ENCODE peak calls at places on chromosomes 3 and 15, in six cellular contexts. O, I, F, X, Z and R are unnamed samples.

GRCh38 chr3:73279-73678 is 123.3 kb upstream of the CHL1 start:
- DNase-seq in X (no peak), Z (no peak), O (no peak), F (no peak), I (no peak), R (no peak)

GRCh38 chr15:41513282-41514227 is at the start of gene LTK:
- DNase-seq in X (no peak), Z (no peak), F (no peak), O (no peak), I (peak; percentile 47), R (no peak)

GRCh38 chr15:101503296-101503599 is 13.7 kb upstream of the PCSK6 start:
- DNase-seq in O (no peak), X (no peak), I (no peak), Z (no peak), F (no peak), R (no peak)

GRCh38 chr15:39685999-39686613 is 96.5 kb downstream of the FSIP1 start:
- DNase-seq in Z (peak; percentile 26), I (peak; percentile 39), O (no peak), F (no peak), X (peak; percentile 10), R (no peak)

GRCh38 chr3:105759442-105760078 is 109.3 kb downstream of the CBLB start:
- DNase-seq in O (no peak), I (no peak), X (no peak), F (no peak), Z (no peak), R (no peak)

GRCh38 chr15:28911295-28911979 is 25.7 kb downstream of the APBA2 start:
- DNase-seq in Z (no peak), F (no peak), O (no peak), X (no peak), I (no peak), R (no peak)

GRCh38 chr3:10594915-10595314 is 89.5 kb upstream of the ATP2B2 start:
- DNase-seq in Z (peak; percentile 64), F (peak; percentile 20), O (no peak), I (peak; percentile 11), X (no peak), R (peak; percentile 41)

GRCh38 chr3:138686771-138687221 is 78.2 kb downstream of the FAIM start:
- DNase-seq in X (no peak), Z (no peak), O (no peak), I (no peak), F (peak; percentile 35), R (no peak)

GRCh38 chr3:65828706-65829105 is 210.0 kb downstream of the MAGI1 start:
- DNase-seq in Z (no peak), X (no peak), I (no peak), F (no peak), O (no peak), R (no peak)

GRCh38 chr15:52005748-52006701 is 13.0 kb upstream of the MAPK6 start:
- DNase-seq in F (no peak), X (no peak), Z (peak; percentile 44), O (no peak), I (no peak), R (no peak)

GRCh38 chr15:100810831-100811230 is 68.8 kb upstream of the ALDH1A3 start:
- DNase-seq in I (no peak), O (no peak), Z (no peak), X (no peak), F (no peak), R (no peak)